ENCODE peak calls at places on chromosomes 3 and 15, in eight cellular contexts. A is sigmoid colon, M is H1, V is HepG2, C is stomach, G is suprapubic skin, O is A549, R is upper lobe of left lung. F is an unnamed sample.

GRCh38 chr15:94532226-94532625 is 300.9 kb downstream of the MCTP2 start:
- DNase-seq in A (no peak), M (no peak), V (no peak), C (no peak), G (no peak), O (no peak), R (no peak), F (peak; percentile 30)

GRCh38 chr3:94269763-94270162 is 206.9 kb downstream of the NSUN3 start:
- DNase-seq in A (no peak), M (no peak), V (no peak), C (no peak), G (no peak), O (no peak), R (no peak), F (no peak)

GRCh38 chr15:35693887-35694286 is 147.9 kb upstream of the DPH6 start:
- DNase-seq in A (no peak), M (no peak), V (peak; percentile 38), C (no peak), G (no peak), O (no peak), R (no peak), F (no peak)

GRCh38 chr15:71231678-71232224 is 116.5 kb downstream of the THSD4 start:
- DNase-seq in A (no peak), M (no peak), V (no peak), C (no peak), G (no peak), O (no peak), R (no peak), F (no peak)

GRCh38 chr3:6282920-6283319 is 578.0 kb upstream of the GRM7 start:
- DNase-seq in A (peak; percentile 46), M (no peak), V (no peak), C (no peak), G (no peak), O (no peak), R (no peak), F (no peak)

GRCh38 chr3:10883478-10884234 is 67.6 kb downstream of the SLC6A11 start:
- DNase-seq in A (no peak), M (no peak), V (peak; percentile 33), C (no peak), G (no peak), O (peak; percentile 31), R (no peak), F (peak; percentile 30)

GRCh38 chr3:127825764-127826163 is 3.4 kb upstream of the MGLL start:
- DNase-seq in A (no peak), M (no peak), V (no peak), C (no peak), G (no peak), O (no peak), R (no peak), F (no peak)

GRCh38 chr3:16873872-16874271 is 10.9 kb upstream of the PLCL2 start:
- DNase-seq in A (no peak), M (no peak), V (no peak), C (no peak), G (no peak), O (no peak), R (no peak), F (no peak)

GRCh38 chr15:84831028-84831427 is 13.9 kb downstream of the ALPK3 start:
- DNase-seq in A (no peak), M (no peak), V (no peak), C (no peak), G (no peak), O (no peak), R (no peak), F (no peak)

GRCh38 chr3:9250236-9250635 is 790 bp upstream of the SRGAP3 start:
- DNase-seq in A (no peak), M (no peak), V (no peak), C (no peak), G (no peak), O (no peak), R (no peak), F (no peak)

GRCh38 chr3:122727766-122728165 is 47.1 kb downstream of the PARP14 start:
- DNase-seq in A (no peak), M (no peak), V (no peak), C (no peak), G (no peak), O (no peak), R (no peak), F (no peak)

GRCh38 chr3:158768881-158769518 is 32.9 kb upstream of the MFSD1 start:
- DNase-seq in A (peak; percentile 70), M (no peak), V (peak; percentile 90), C (no peak), G (no peak), O (peak; percentile 85), R (no peak), F (peak; percentile 68)

GRCh38 chr3:10380906-10381795 is 60.2 kb upstream of the SEC13 start:
- DNase-seq in A (no peak), M (no peak), V (no peak), C (no peak), G (no peak), O (no peak), R (no peak), F (no peak)

GRCh38 chr15:66542896-66543295 is 22.9 kb downstream of the LCTL start:
- DNase-seq in A (no peak), M (no peak), V (no peak), C (no peak), G (no peak), O (no peak), R (no peak), F (no peak)

GRCh38 chr15:67999320-68000100 is 54.6 kb upstream of the PIAS1 start:
- DNase-seq in A (no peak), M (no peak), V (no peak), C (no peak), G (no peak), O (peak; percentile 80), R (no peak), F (no peak)

GRCh38 chr15:101250931-101251829 is 668 bp downstream of the CHSY1 start:
- DNase-seq in A (peak; percentile 76), M (no peak), V (no peak), C (peak; percentile 45), G (no peak), O (peak; percentile 39), R (peak; percentile 90), F (no peak)

GRCh38 chr3:69941439-69942176 is 57.9 kb upstream of the SAMMSON start:
- DNase-seq in A (no peak), M (no peak), V (no peak), C (no peak), G (no peak), O (peak; percentile 7), R (no peak), F (no peak)
- TF ChIP-seq EP300 in A (no peak), M (no peak), V (no peak), C (no peak), G (no peak), O (no peak), R (no peak), F (no peak)

DNA sequence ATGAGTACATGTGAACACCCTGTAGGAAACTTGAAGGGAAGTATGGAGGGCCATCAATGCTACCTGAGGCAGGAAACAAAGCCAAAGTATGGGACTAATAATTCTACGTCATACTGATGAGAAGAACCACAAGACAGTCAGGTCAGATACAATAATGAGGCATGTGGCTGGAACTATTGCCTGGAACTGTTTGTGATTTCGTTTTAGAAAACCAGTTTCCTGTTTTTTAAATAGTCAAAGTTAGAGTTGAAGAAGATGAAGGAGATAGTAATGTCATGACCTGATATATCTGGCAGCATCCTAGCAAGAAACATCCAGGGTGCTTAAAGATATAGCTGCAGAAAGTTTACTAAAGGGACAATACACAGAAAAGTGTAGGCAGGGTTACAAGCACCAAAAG is 302.3 kb upstream of the STT3B start:
- DNase-seq in A (no peak), M (no peak), V (no peak), C (no peak), G (no peak), O (no peak), R (no peak), F (no peak)
- TF ChIP-seq EP300 in A (no peak), M (no peak), V (no peak), C (no peak), G (no peak), O (no peak), R (no peak), F (no peak)

DNA sequence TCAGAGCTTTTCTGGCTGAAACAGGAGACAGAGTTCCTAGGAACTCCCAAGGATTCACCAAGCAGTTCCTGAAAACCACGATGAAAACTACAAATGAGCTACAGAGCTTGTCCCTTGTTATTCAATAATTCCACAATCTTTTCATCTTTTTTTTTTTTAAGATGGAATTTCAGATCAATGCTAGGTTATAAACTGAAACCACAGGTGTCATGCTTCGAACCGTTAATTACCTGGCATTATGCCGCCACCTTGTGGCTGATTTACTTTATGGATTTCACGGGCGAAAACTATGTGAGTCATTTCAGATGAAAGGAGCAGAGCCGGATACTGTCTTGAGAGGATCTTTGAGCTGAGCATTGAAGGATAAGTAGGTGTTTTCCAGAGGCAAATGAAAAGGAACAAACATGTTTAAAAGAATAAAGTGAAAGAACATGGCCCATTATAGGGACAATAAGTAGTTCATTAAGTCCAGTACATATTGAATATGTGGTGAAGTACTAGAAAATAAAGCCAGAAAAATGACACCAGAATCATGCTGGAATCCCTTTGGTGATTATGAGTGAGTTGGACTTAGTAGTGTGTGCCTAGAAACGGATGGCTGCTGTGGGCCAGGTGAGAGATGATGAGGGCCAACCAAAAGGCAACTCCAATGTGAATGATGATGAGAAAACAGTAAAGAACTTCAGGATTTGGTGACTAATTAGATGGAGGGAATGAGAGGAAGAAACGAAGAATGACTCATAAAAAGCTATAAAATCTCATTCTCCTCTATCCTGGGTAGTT is 3.5 kb downstream of the CRYGS start:
- DNase-seq in A (peak; percentile 82), M (peak; percentile 39), V (peak; percentile 70), C (peak; percentile 84), G (no peak), O (peak; percentile 59), R (no peak), F (peak; percentile 91)
- TF ChIP-seq EP300 in A (no peak), M (no peak), V (no peak), C (no peak), G (no peak), O (no peak), R (no peak), F (no peak)

GRCh38 chr15:28930476-28931291 is 44.9 kb downstream of the APBA2 start:
- DNase-seq in A (peak; percentile 54), M (no peak), V (no peak), C (no peak), G (peak; percentile 76), O (no peak), R (no peak), F (no peak)

GRCh38 chr15:28931828-28932227 is 46.1 kb downstream of the APBA2 start:
- DNase-seq in A (peak; percentile 38), M (no peak), V (no peak), C (no peak), G (peak; percentile 53), O (no peak), R (no peak), F (no peak)

GRCh38 chr15:28932361-28932760 is 46.6 kb downstream of the APBA2 start:
- DNase-seq in A (peak; percentile 38), M (no peak), V (no peak), C (no peak), G (no peak), O (no peak), R (no peak), F (no peak)

GRCh38 chr15:28929200-28929599 is 43.4 kb downstream of the APBA2 start:
- DNase-seq in A (peak; percentile 20), M (no peak), V (no peak), C (no peak), G (no peak), O (no peak), R (no peak), F (no peak)

DNA sequence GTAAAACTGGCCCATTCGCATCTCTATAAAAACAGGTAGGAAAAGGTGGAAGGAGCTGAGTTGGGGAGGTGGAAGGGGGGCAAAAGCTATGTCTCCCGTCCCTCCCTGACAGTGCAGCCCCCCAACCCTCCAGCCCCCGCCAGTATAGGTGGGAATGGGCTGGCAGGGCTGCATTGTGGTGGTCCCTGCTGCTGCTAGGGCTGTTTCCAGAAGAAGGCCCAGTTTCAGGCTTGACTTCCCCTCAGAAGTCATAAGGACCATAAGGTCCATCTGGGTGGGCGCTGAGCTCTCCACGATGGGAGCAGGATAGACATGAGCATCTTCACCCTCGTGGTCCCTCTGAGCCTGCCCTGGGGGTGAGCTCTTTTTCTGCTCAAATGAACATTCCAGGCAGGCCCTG is 44.2 kb downstream of the APBA2 start:
- DNase-seq in A (peak; percentile 29), M (no peak), V (no peak), C (no peak), G (no peak), O (no peak), R (no peak), F (no peak)
- TF ChIP-seq EP300 in A (no peak), M (no peak), V (no peak), C (no peak), G (no peak), O (no peak), R (no peak), F (no peak)

F was measured in tibial nerve.